ENCODE peak calls at places on chromosomes 1 and 21, in six cellular contexts. N is sigmoid colon, L is hepatocyte, J is heart right ventricle, O is thyroid gland, F is HFF-Myc. V is an unnamed sample.

GRCh38 chr1:183870351-183871077 is 65.6 kb downstream of the RGL1 start:
- DNase-seq in N (peak), L (no peak), J (peak), O (peak), F (no peak), V (no peak)

GRCh38 chr1:66261370-66261769 is 272.6 kb upstream of the SGIP1 start:
- DNase-seq in N (no peak), L (no peak), J (no peak), O (no peak), F (no peak), V (no peak)

GRCh38 chr1:209335090-209335692 is 248.3 kb upstream of the CAMK1G start:
- DNase-seq in N (no peak), L (peak), J (no peak), O (peak), F (no peak), V (no peak)

GRCh38 chr21:41833138-41834115 is 45.7 kb downstream of the PRDM15 start:
- DNase-seq in N (no peak), L (no peak), J (no peak), O (no peak), F (no peak), V (no peak)

GRCh38 chr1:20380616-20381035 is 90.0 kb downstream of the VWA5B1 start:
- DNase-seq in N (peak), L (peak), J (no peak), O (peak), F (peak), V (peak)

GRCh38 chr1:244231572-244232315 is 180.7 kb downstream of the ZBTB18 start:
- DNase-seq in N (no peak), L (no peak), J (no peak), O (peak), F (no peak), V (no peak)

GRCh38 chr1:162943627-162944026 is 82.7 kb upstream of the CCDC190 start:
- DNase-seq in N (no peak), L (no peak), J (no peak), O (no peak), F (peak), V (peak)

GRCh38 chr1:16183157-16183556 is 27.3 kb upstream of the EPHA2 start:
- DNase-seq in N (peak), L (peak), J (no peak), O (peak), F (no peak), V (peak)

GRCh38 chr1:47805826-47806450 is 191.2 kb downstream of the TRABD2B start:
- DNase-seq in N (no peak), L (peak), J (no peak), O (no peak), F (no peak), V (no peak)

GRCh38 chr1:234927968-234928635 is 200.5 kb downstream of the TOMM20 start:
- DNase-seq in N (no peak), L (no peak), J (no peak), O (no peak), F (no peak), V (no peak)

GRCh38 chr1:53166366-53166765 is 23.9 kb upstream of the SLC1A7 start:
- DNase-seq in N (no peak), L (no peak), J (no peak), O (no peak), F (no peak), V (no peak)
- TF ChIP-seq CTCF in N (no peak), L (no peak), J (no peak), O (no peak), F (no peak), V (no peak)

GRCh38 chr1:145788580-145788979 is 35.3 kb downstream of the RNF115 start:
- DNase-seq in N (no peak), L (no peak), J (no peak), O (no peak), F (no peak), V (no peak)

GRCh38 chr1:145782166-145783099 is 41.5 kb downstream of the RNF115 start:
- DNase-seq in N (no peak), L (no peak), J (no peak), O (no peak), F (peak), V (peak)

GRCh38 chr1:145784409-145784808 is 39.5 kb downstream of the RNF115 start:
- DNase-seq in N (no peak), L (no peak), J (no peak), O (no peak), F (no peak), V (no peak)

GRCh38 chr1:145786271-145786670 is 37.6 kb downstream of the RNF115 start:
- DNase-seq in N (no peak), L (no peak), J (no peak), O (no peak), F (no peak), V (no peak)

DNA sequence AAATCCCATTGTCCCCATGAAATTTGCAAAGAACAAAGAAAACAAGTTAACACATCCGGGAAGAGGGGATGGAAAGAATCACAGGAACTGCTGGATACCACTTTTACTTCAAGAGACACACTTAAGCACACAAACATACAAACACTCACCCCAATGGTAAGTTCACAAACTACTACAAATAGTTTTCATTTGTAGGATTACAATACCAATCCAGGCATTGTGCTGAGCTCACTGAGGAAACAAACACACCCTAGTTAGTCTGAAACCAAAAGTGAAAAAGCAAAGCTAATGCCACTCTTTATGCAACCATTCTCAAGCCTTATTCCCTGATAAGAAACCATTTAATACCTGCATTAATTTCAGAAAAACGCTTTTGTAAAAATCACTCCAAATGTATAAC is 38.4 kb downstream of the RNF115 start:
- DNase-seq in N (no peak), L (no peak), J (no peak), O (no peak), F (no peak), V (no peak)
- H3K4me3 ChIP-seq in N (no peak), L (no peak), J (no peak), O (no peak), F (no peak), V (no peak)

DNA sequence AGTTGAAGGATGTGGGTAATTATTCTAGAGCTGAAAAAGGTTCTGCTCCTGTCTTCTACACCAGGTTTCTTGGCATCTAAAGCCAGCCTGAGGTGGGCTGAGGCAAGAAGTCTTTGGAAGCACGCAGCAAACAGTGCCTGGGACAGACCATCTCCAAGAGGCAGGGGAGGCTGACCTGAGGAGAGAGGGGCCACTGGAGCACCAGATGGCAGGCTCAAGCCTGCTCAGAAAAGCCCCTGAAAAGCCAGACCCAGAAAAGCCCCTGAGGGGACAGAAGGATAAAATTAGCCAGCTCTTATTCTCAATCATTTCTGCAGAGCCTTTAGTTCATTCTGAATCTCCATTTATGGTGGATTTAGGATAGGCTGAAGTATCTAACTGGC is 17.1 kb downstream of the FCRL4 start:
- DNase-seq in N (no peak), L (no peak), J (no peak), O (no peak), F (no peak), V (no peak)
- TF ChIP-seq CTCF in N (no peak), L (no peak), J (no peak), O (no peak), F (no peak), V (no peak)

DNA sequence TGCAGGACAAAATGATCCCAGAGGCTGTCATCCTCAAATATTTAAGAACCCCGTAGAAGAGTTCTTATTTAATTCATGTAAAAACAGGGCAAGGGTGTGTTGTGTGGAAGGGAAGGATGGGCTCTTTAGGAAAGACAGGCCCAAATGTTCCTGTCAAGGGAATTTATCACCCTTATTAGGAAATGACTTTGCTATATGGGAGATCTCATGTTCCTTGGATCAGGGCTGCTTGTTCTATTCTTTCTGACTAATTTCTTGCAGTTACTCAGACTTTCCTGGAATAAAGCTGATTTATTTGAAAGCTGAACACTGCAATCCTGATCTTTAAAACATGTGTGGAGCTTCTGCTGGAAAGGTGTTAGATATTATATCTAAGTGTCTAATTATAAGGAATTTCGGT is 72.8 kb downstream of the SELENOF start:
- DNase-seq in N (no peak), L (no peak), J (no peak), O (no peak), F (no peak), V (no peak)
- H3K4me3 ChIP-seq in N (no peak), L (no peak), J (no peak), O (no peak), F (no peak), V (no peak)

DNA sequence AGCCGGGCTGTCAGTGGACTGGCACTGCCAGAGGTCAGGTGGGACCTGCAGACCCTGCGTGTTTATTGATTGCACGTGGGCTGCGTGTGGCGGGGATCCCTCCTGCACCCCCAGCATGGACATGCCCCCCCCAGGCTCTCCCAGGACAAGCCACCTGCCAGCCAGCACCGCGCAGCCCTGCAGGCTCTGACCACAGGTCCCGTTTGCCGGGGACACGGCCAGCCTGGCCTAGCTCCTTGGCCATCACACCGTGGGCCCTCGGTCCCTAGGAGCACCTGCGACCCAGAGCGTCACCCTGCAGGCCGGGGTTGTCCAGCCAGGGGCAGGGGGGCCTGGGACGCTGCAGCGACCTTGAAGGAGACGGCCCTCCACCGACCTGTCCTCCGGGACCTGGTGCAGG is 43.9 kb downstream of the MEGF6 start:
- DNase-seq in N (no peak), L (no peak), J (no peak), O (no peak), F (no peak), V (no peak)
- TF ChIP-seq CTCF in N (no peak), L (no peak), J (no peak), O (no peak), F (no peak), V (no peak)

V was measured in astrocyte of the cerebellum.